ENCODE peak calls at places on chromosome 13, in six cellular contexts. K is dorsolateral prefrontal cortex, L is thyroid gland, E is astrocyte, Y is ascending aorta, C is SJSA1. F is an unnamed sample.
A peak's percentile ranks its signal among the peaks of the same experiment; 100 is the strongest.

GRCh38 chr13:31742102-31742695 is 2.9 kb downstream of the RXFP2 start:
- DNase-seq in K (peak; percentile 26), L (peak; percentile 59), E (peak; percentile 29), Y (no peak), C (peak; percentile 54), F (peak; percentile 85)

GRCh38 chr13:76231522-76232167 is 595.5 kb downstream of the LMO7 start:
- DNase-seq in K (no peak), L (no peak), E (no peak), Y (no peak), C (no peak), F (no peak)

GRCh38 chr13:33711441-33711840 is 106.5 kb upstream of the RFC3 start:
- DNase-seq in K (no peak), L (no peak), E (peak; percentile 25), Y (no peak), C (no peak), F (no peak)

GRCh38 chr13:22062478-22063205 is 391.8 kb downstream of the FGF9 start:
- DNase-seq in K (no peak), L (no peak), E (no peak), Y (no peak), C (no peak), F (peak; percentile 20)

GRCh38 chr13:43116242-43116641 is 92.9 kb downstream of the DNAJC15 start:
- DNase-seq in K (no peak), L (no peak), E (no peak), Y (no peak), C (no peak), F (no peak)

GRCh38 chr13:100301418-100301817 is 212.5 kb downstream of the PCCA start:
- DNase-seq in K (no peak), L (peak; percentile 75), E (no peak), Y (no peak), C (no peak), F (no peak)

GRCh38 chr13:88739192-88739591 is 1068.0 kb downstream of the SLITRK5 start:
- DNase-seq in K (no peak), L (no peak), E (no peak), Y (no peak), C (no peak), F (no peak)

GRCh38 chr13:28394422-28394821 is 100.5 kb downstream of the FLT1 start:
- DNase-seq in K (no peak), L (no peak), E (no peak), Y (no peak), C (no peak), F (peak; percentile 74)

GRCh38 chr13:59566544-59566943 is 597.2 kb downstream of the DIAPH3 start:
- DNase-seq in K (no peak), L (no peak), E (no peak), Y (no peak), C (no peak), F (no peak)

GRCh38 chr13:105410602-105411001 is 1124.9 kb downstream of the EFNB2 start:
- DNase-seq in K (peak; percentile 52), L (peak; percentile 76), E (no peak), Y (no peak), C (peak; percentile 62), F (peak; percentile 19)

GRCh38 chr13:79295906-79296564 is 110.0 kb downstream of the RBM26 start:
- DNase-seq in K (no peak), L (no peak), E (no peak), Y (no peak), C (no peak), F (peak; percentile 13)

GRCh38 chr13:74838096-74838495 is 643.9 kb downstream of the TBC1D4 start:
- DNase-seq in K (no peak), L (no peak), E (no peak), Y (no peak), C (no peak), F (no peak)

GRCh38 chr13:30963794-30964193 is 31.3 kb downstream of the TEX26 start:
- DNase-seq in K (no peak), L (peak; percentile 47), E (no peak), Y (no peak), C (no peak), F (peak; percentile 53)

GRCh38 chr13:33548065-33548464 is 262.5 kb upstream of the STARD13 start:
- DNase-seq in K (no peak), L (no peak), E (no peak), Y (no peak), C (no peak), F (no peak)

GRCh38 chr13:37985281-37985680 is 115.7 kb upstream of the TRPC4 start:
- DNase-seq in K (no peak), L (no peak), E (no peak), Y (no peak), C (no peak), F (no peak)

GRCh38 chr13:29713841-29714240 is 118.4 kb upstream of the SLC7A1 start:
- DNase-seq in K (no peak), L (no peak), E (no peak), Y (no peak), C (no peak), F (peak; percentile 9)

GRCh38 chr13:26498524-26499208 is 58.8 kb upstream of the WASF3 start:
- DNase-seq in K (no peak), L (no peak), E (peak; percentile 22), Y (no peak), C (no peak), F (peak; percentile 61)

GRCh38 chr13:64529874-64530485 is 2700.2 kb downstream of the PCDH9 start:
- DNase-seq in K (no peak), L (peak; percentile 3), E (no peak), Y (no peak), C (no peak), F (peak; percentile 41)

GRCh38 chr13:21243045-21243842 is 66.8 kb downstream of the MRPL57 start:
- DNase-seq in K (no peak), L (peak; percentile 71), E (no peak), Y (no peak), C (no peak), F (no peak)

GRCh38 chr13:98525452-98525851 is 51.5 kb downstream of the STK24 start:
- DNase-seq in K (no peak), L (no peak), E (no peak), Y (no peak), C (no peak), F (no peak)

GRCh38 chr13:33213024-33213795 is 72.3 kb downstream of the STARD13 start:
- DNase-seq in K (no peak), L (peak; percentile 68), E (peak; percentile 84), Y (no peak), C (no peak), F (no peak)

GRCh38 chr13:87356314-87356713 is 314.9 kb upstream of the SLITRK5 start:
- DNase-seq in K (no peak), L (no peak), E (no peak), Y (no peak), C (no peak), F (peak; percentile 1)

GRCh38 chr13:52808842-52809219 is 39.6 kb downstream of the PCDH8 start:
- DNase-seq in K (no peak), L (no peak), E (no peak), Y (no peak), C (no peak), F (no peak)

GRCh38 chr13:36986462-36987240 is 12.5 kb downstream of the ALG5 start:
- DNase-seq in K (no peak), L (peak; percentile 8), E (no peak), Y (no peak), C (no peak), F (peak; percentile 26)

GRCh38 chr13:39397866-39398265 is 205.1 kb downstream of the LHFPL6 start:
- DNase-seq in K (no peak), L (no peak), E (no peak), Y (no peak), C (no peak), F (peak; percentile 33)

GRCh38 chr13:90365130-90365529 is 982.4 kb upstream of the MIR17HG start:
- DNase-seq in K (no peak), L (no peak), E (peak; percentile 3), Y (no peak), C (no peak), F (peak; percentile 57)

GRCh38 chr13:90360785-90361184 is 986.7 kb upstream of the MIR17HG start:
- DNase-seq in K (no peak), L (no peak), E (no peak), Y (no peak), C (no peak), F (no peak)

DNA sequence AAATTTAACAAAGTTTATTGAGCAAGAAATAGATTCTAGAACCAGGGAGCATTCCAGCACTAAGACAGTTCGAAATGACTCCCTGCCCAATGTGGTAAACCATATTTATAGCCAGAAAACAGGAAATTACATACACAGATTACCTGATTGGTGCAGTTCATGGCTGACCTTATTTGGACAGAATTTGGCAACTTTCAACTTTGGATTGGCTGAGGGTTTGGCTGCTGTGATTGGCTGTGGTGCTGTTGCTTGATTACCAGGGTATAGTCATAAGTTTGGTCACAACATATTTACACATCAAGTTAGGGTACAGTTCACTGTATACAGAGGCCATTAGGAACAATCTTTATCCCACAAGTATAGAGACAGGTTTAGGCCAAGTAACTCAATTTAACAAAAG is 984.8 kb upstream of the MIR17HG start:
- DNase-seq in K (no peak), L (no peak), E (no peak), Y (no peak), C (no peak), F (no peak)
- H3K27ac ChIP-seq in K (no peak overlapping the region), L (no peak overlapping the region), E (no peak overlapping the region), Y (no peak overlapping the region), C (no peak overlapping the region), F (no peak overlapping the region)

DNA sequence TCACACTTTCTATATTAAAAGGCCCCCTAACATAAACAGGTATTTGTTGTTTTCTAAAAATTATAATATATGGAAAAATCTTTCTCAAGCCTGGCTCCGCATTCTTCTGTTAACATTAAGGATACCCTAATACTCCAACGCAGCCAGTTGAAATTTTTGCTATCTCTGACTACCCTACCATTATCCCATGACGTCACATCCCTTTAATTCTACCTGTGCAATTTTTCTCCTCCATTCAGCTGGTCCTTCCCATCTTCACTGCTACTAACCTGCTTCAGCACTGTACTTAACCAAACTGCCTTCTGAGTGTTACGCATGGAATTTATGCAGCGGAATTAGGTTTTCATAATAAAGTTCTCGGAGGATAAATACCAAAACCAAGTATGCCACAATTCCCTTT is 1.0 kb downstream of the MRPS31 start:
- DNase-seq in K (no peak), L (no peak), E (no peak), Y (no peak), C (no peak), F (no peak)
- H3K27ac ChIP-seq in K (peak overlapping the region; percentile 84), L (no peak overlapping the region), E (no peak overlapping the region), Y (peak overlapping the region; percentile 71), C (no peak overlapping the region), F (no peak overlapping the region)

GRCh38 chr13:51588406-51588949 is 4.2 kb downstream of the WDFY2 start:
- DNase-seq in K (no peak), L (peak; percentile 3), E (no peak), Y (no peak), C (no peak), F (no peak)

GRCh38 chr13:51590966-51591627 is 6.8 kb downstream of the WDFY2 start:
- DNase-seq in K (no peak), L (peak; percentile 29), E (peak; percentile 79), Y (no peak), C (no peak), F (peak; percentile 96)

GRCh38 chr13:51587372-51587771 is 3.1 kb downstream of the WDFY2 start:
- DNase-seq in K (no peak), L (no peak), E (no peak), Y (no peak), C (no peak), F (no peak)

GRCh38 chr13:51590231-51590630 is 6.0 kb downstream of the WDFY2 start:
- DNase-seq in K (no peak), L (no peak), E (no peak), Y (no peak), C (no peak), F (no peak)

GRCh38 chr13:51589793-51590192 is 5.5 kb downstream of the WDFY2 start:
- DNase-seq in K (no peak), L (no peak), E (no peak), Y (no peak), C (no peak), F (peak; percentile 37)
- H3K27ac ChIP-seq in K (peak overlapping the region; percentile 42), L (peak overlapping the region; percentile 76), E (no peak overlapping the region), Y (no peak overlapping the region), C (peak overlapping the region; percentile 55), F (peak overlapping the region; percentile 84)

GRCh38 chr13:41900918-41901317 is 60.0 kb downstream of the VWA8 start:
- DNase-seq in K (no peak), L (no peak), E (no peak), Y (no peak), C (no peak), F (peak; percentile 20)
- H3K27ac ChIP-seq in K (no peak overlapping the region), L (no peak overlapping the region), E (no peak overlapping the region), Y (no peak overlapping the region), C (no peak overlapping the region), F (no peak overlapping the region)

F was measured in GM23248.